ENCODE peak calls at places on chromosomes 5 and 9, in five cellular contexts. One of them, this sample, is unnamed.

GRCh38 chr9:92736816-92737606 is 27.6 kb downstream of the BICD2 start:
- DNase-seq in NCI-H1694: no peak
- DNase-seq in BJ: no peak
- DNase-seq in mucosa of gallbladder: no peak
- DNase-seq in stimulated activated naive B cell treated with anti-CD40 and anti-IgM and Interleukin-4, amounts not matched to agents 10 μg/mL and 1 μg/mL and 100 μg/mL, for 72 hours: no peak
- DNase-seq in this sample: no peak

GRCh38 chr5:61277190-61277589 is 54.9 kb upstream of the ZSWIM6 start:
- DNase-seq in BJ: no peak
- DNase-seq in mucosa of gallbladder: no peak
- DNase-seq in NCI-H1694: no peak
- DNase-seq in stimulated activated naive B cell treated with anti-CD40 and anti-IgM and Interleukin-4, amounts not matched to agents 10 μg/mL and 1 μg/mL and 100 μg/mL, for 72 hours: no peak
- DNase-seq in this sample: no peak

GRCh38 chr5:175469916-175470315 is 8.4 kb upstream of the SFXN1 start:
- DNase-seq in BJ: no peak
- DNase-seq in stimulated activated naive B cell treated with anti-CD40 and anti-IgM and Interleukin-4, amounts not matched to agents 10 μg/mL and 1 μg/mL and 100 μg/mL, for 72 hours: no peak
- DNase-seq in NCI-H1694: no peak
- DNase-seq in mucosa of gallbladder: no peak
- DNase-seq in this sample: no peak

GRCh38 chr5:42745426-42745825 is 11.2 kb upstream of the CCDC152 start:
- DNase-seq in BJ: no peak
- DNase-seq in NCI-H1694: no peak
- DNase-seq in mucosa of gallbladder: no peak
- DNase-seq in stimulated activated naive B cell treated with anti-CD40 and anti-IgM and Interleukin-4, amounts not matched to agents 10 μg/mL and 1 μg/mL and 100 μg/mL, for 72 hours: no peak
- DNase-seq in this sample: no peak

GRCh38 chr5:134879456-134879855 is 5.3 kb downstream of the TXNDC15 start:
- DNase-seq in stimulated activated naive B cell treated with anti-CD40 and anti-IgM and Interleukin-4, amounts not matched to agents 10 μg/mL and 1 μg/mL and 100 μg/mL, for 72 hours: no peak
- DNase-seq in NCI-H1694: no peak
- DNase-seq in mucosa of gallbladder: no peak
- DNase-seq in BJ: no peak
- DNase-seq in this sample: no peak

GRCh38 chr5:72288923-72289322 is 31.1 kb downstream of the MRPS27 start:
- DNase-seq in stimulated activated naive B cell treated with anti-CD40 and anti-IgM and Interleukin-4, amounts not matched to agents 10 μg/mL and 1 μg/mL and 100 μg/mL, for 72 hours: no peak
- DNase-seq in NCI-H1694: peak; percentile 95
- DNase-seq in BJ: no peak
- DNase-seq in mucosa of gallbladder: no peak
- DNase-seq in this sample: no peak

GRCh38 chr9:137960496-137960895 is 82.9 kb downstream of the CACNA1B start:
- DNase-seq in stimulated activated naive B cell treated with anti-CD40 and anti-IgM and Interleukin-4, amounts not matched to agents 10 μg/mL and 1 μg/mL and 100 μg/mL, for 72 hours: no peak
- DNase-seq in mucosa of gallbladder: no peak
- DNase-seq in NCI-H1694: no peak
- DNase-seq in BJ: no peak
- DNase-seq in this sample: no peak

GRCh38 chr9:124037790-124038189 is 26.2 kb downstream of the LHX2 start:
- DNase-seq in stimulated activated naive B cell treated with anti-CD40 and anti-IgM and Interleukin-4, amounts not matched to agents 10 μg/mL and 1 μg/mL and 100 μg/mL, for 72 hours: no peak
- DNase-seq in NCI-H1694: no peak
- DNase-seq in mucosa of gallbladder: no peak
- DNase-seq in BJ: no peak
- DNase-seq in this sample: no peak

GRCh38 chr9:109817846-109818472 is 38.0 kb downstream of the PALM2AKAP2 start:
- DNase-seq in BJ: peak; percentile 88
- DNase-seq in stimulated activated naive B cell treated with anti-CD40 and anti-IgM and Interleukin-4, amounts not matched to agents 10 μg/mL and 1 μg/mL and 100 μg/mL, for 72 hours: peak; percentile 15
- DNase-seq in NCI-H1694: peak; percentile 92
- DNase-seq in mucosa of gallbladder: peak; percentile 87
- DNase-seq in this sample: peak; percentile 86

GRCh38 chr5:136810198-136810823 is 445.0 kb upstream of the TRPC7 start:
- DNase-seq in mucosa of gallbladder: no peak
- DNase-seq in NCI-H1694: no peak
- DNase-seq in stimulated activated naive B cell treated with anti-CD40 and anti-IgM and Interleukin-4, amounts not matched to agents 10 μg/mL and 1 μg/mL and 100 μg/mL, for 72 hours: no peak
- DNase-seq in BJ: peak; percentile 65
- DNase-seq in this sample: peak; percentile 70

GRCh38 chr5:2739360-2740050 is 12.0 kb downstream of the IRX2 start:
- DNase-seq in BJ: no peak
- DNase-seq in stimulated activated naive B cell treated with anti-CD40 and anti-IgM and Interleukin-4, amounts not matched to agents 10 μg/mL and 1 μg/mL and 100 μg/mL, for 72 hours: no peak
- DNase-seq in NCI-H1694: no peak
- DNase-seq in mucosa of gallbladder: no peak
- DNase-seq in this sample: no peak

GRCh38 chr5:57324888-57325287 is 151.0 kb downstream of the GPBP1 start:
- DNase-seq in BJ: no peak
- DNase-seq in stimulated activated naive B cell treated with anti-CD40 and anti-IgM and Interleukin-4, amounts not matched to agents 10 μg/mL and 1 μg/mL and 100 μg/mL, for 72 hours: no peak
- DNase-seq in NCI-H1694: no peak
- DNase-seq in mucosa of gallbladder: no peak
- DNase-seq in this sample: no peak

GRCh38 chr9:97703437-97704326 is 6.5 kb upstream of the XPA start:
- DNase-seq in stimulated activated naive B cell treated with anti-CD40 and anti-IgM and Interleukin-4, amounts not matched to agents 10 μg/mL and 1 μg/mL and 100 μg/mL, for 72 hours: no peak
- DNase-seq in BJ: no peak
- DNase-seq in NCI-H1694: no peak
- DNase-seq in mucosa of gallbladder: peak; percentile 31
- DNase-seq in this sample: peak; percentile 56

GRCh38 chr5:177509991-177510566 is 453 bp upstream of the DOK3 start:
- DNase-seq in BJ: no peak
- DNase-seq in NCI-H1694: no peak
- DNase-seq in mucosa of gallbladder: no peak
- DNase-seq in stimulated activated naive B cell treated with anti-CD40 and anti-IgM and Interleukin-4, amounts not matched to agents 10 μg/mL and 1 μg/mL and 100 μg/mL, for 72 hours: peak; percentile 68
- DNase-seq in this sample: no peak

This sample was measured in GM04504.